ENCODE peak calls at places on chromosomes 7 and 10, in ten cellular contexts. W is uterus; R is activated CD4-positive, alpha-beta T cell treated with anti-CD3 and anti-CD28 coated beads, Interleukin-2, amount 50 U/mL, for 1 hour; A is T-helper 2 cell; M is transverse colon; U is amniotic stem cell; D is activated naive CD4-positive, alpha-beta T cell; N is pancreas; C is AG09309; Z is CD8-positive, alpha-beta memory T cell. O is an unnamed sample.

GRCh38 chr10:73207883-73208282 is 39.2 kb downstream of the DNAJC9 start:
- DNase-seq in D (no peak), N (no peak), R (no peak), C (no peak), Z (no peak), U (no peak), W (no peak), M (no peak), A (no peak), O (no peak)

GRCh38 chr7:99000904-99001442 is 122.6 kb downstream of the TRRAP start:
- DNase-seq in W (no peak), N (no peak), D (no peak), R (no peak), C (no peak), M (no peak), Z (no peak), U (no peak), A (no peak), O (peak)

GRCh38 chr10:104515670-104516199 is 125.4 kb upstream of the SORCS3 start:
- DNase-seq in M (no peak), A (no peak), W (no peak), C (no peak), U (no peak), Z (no peak), D (no peak), R (no peak), N (no peak), O (no peak)

GRCh38 chr7:70585071-70585470 is 546.9 kb upstream of the GALNT17 start:
- DNase-seq in C (no peak), M (no peak), D (no peak), Z (no peak), N (no peak), W (no peak), A (no peak), U (no peak), R (no peak), O (no peak)

GRCh38 chr7:69597278-69598076 is 798 bp upstream of the AUTS2 start:
- DNase-seq in A (no peak), N (peak), M (no peak), Z (no peak), W (peak), R (no peak), D (no peak), C (no peak), U (no peak), O (peak)

GRCh38 chr7:16564909-16565426 is 38.3 kb downstream of the LRRC72 start:
- DNase-seq in D (no peak), M (no peak), Z (no peak), N (no peak), R (no peak), C (peak), U (no peak), A (no peak), W (no peak), O (no peak)

GRCh38 chr10:23195846-23196200 is 3.7 kb downstream of the PTF1A start:
- DNase-seq in D (no peak), N (no peak), Z (no peak), C (no peak), U (no peak), R (no peak), A (no peak), M (no peak), W (no peak), O (no peak)

GRCh38 chr7:388961-389701 is 99.2 kb downstream of the FOXL3 start:
- DNase-seq in R (no peak), D (no peak), Z (no peak), U (no peak), M (no peak), A (no peak), N (no peak), W (no peak), C (no peak), O (peak)

GRCh38 chr7:122217125-122217524 is 73.1 kb upstream of the AASS start:
- DNase-seq in N (no peak), W (no peak), C (no peak), A (no peak), D (no peak), M (no peak), R (no peak), Z (no peak), U (no peak), O (no peak)

GRCh38 chr10:116826803-116827202 is 22.5 kb upstream of the ENO4 start:
- DNase-seq in W (no peak), A (no peak), R (no peak), D (no peak), U (no peak), N (no peak), Z (no peak), M (no peak), C (peak), O (no peak)

GRCh38 chr7:101614098-101614938 is 14.8 kb downstream of the MYL10 start:
- DNase-seq in C (no peak), W (no peak), A (no peak), Z (no peak), M (no peak), D (no peak), R (no peak), U (no peak), N (no peak), O (no peak)

GRCh38 chr10:53010362-53010907 is 237.9 kb upstream of the MBL2 start:
- DNase-seq in W (no peak), U (no peak), A (no peak), D (no peak), Z (no peak), R (no peak), C (no peak), N (no peak), M (no peak), O (no peak)

GRCh38 chr10:101783736-101784118 is 481 bp upstream of the NPM3 start:
- DNase-seq in C (no peak), D (no peak), A (no peak), W (no peak), N (no peak), U (no peak), Z (no peak), M (no peak), R (no peak), O (no peak)

GRCh38 chr7:141646826-141647480 is 55.0 kb downstream of the DENND11 start:
- DNase-seq in N (no peak), A (no peak), W (no peak), C (no peak), Z (no peak), M (no peak), D (no peak), U (no peak), R (no peak), O (no peak)

GRCh38 chr7:7907306-7907705 is 61.3 kb upstream of the GLCCI1 start:
- DNase-seq in N (no peak), Z (no peak), W (no peak), D (no peak), A (no peak), M (no peak), R (no peak), C (no peak), U (no peak), O (no peak)

GRCh38 chr10:63275094-63275493 is 142.0 kb downstream of the NRBF2 start:
- DNase-seq in M (no peak), U (no peak), A (no peak), D (no peak), C (no peak), N (no peak), R (no peak), W (no peak), Z (no peak), O (no peak)

GRCh38 chr7:11232462-11232861 is 258.8 kb downstream of the PHF14 start:
- DNase-seq in C (no peak), W (no peak), M (no peak), A (no peak), U (no peak), R (no peak), D (no peak), Z (no peak), N (no peak), O (no peak)

GRCh38 chr10:70765794-70766594 is 19.2 kb downstream of the TBATA start:
- DNase-seq in N (no peak), Z (no peak), A (no peak), C (no peak), U (no peak), D (no peak), R (no peak), M (no peak), W (no peak), O (no peak)

GRCh38 chr10:113628607-113629153 is 35.2 kb downstream of the NRAP start:
- DNase-seq in U (no peak), C (no peak), N (no peak), W (no peak), A (no peak), Z (no peak), R (no peak), M (no peak), D (no peak), O (no peak)

GRCh38 chr7:84105582-84105981 is 89.0 kb downstream of the SEMA3A start:
- DNase-seq in N (no peak), A (no peak), C (no peak), M (no peak), Z (no peak), U (no peak), D (no peak), W (no peak), R (no peak), O (no peak)

GRCh38 chr10:6171891-6172354 is 30.8 kb upstream of the PFKFB3 start:
- DNase-seq in D (no peak), Z (no peak), A (no peak), N (no peak), U (no peak), R (no peak), M (peak), C (peak), W (peak), O (no peak)

GRCh38 chr10:4183761-4184261 is 398.8 kb upstream of the KLF6 start:
- DNase-seq in D (no peak), W (no peak), C (no peak), Z (no peak), M (no peak), N (no peak), R (no peak), U (no peak), A (no peak), O (no peak)

GRCh38 chr7:134777470-134777869 is 2.0 kb upstream of the CALD1 start:
- DNase-seq in N (no peak), M (no peak), D (no peak), U (no peak), Z (no peak), C (no peak), A (no peak), R (no peak), W (no peak), O (no peak)

GRCh38 chr10:118595064-118595420 is 406 bp downstream of the PRLHR start:
- DNase-seq in R (no peak), U (no peak), N (no peak), A (no peak), D (no peak), M (no peak), Z (no peak), W (no peak), C (no peak), O (no peak)

O was measured in breast epithelium.